ENCODE peak calls at places on chromosomes 13 and 19, in seven cellular contexts. G is prostate gland; C is CD4-positive, alpha-beta T cell; Z is left ventricle myocardium inferior; V is OCI-LY7; N is fibroblast of mammary gland; F is A549. R is an unnamed sample.

GRCh38 chr19:12880551-12881171 is 588 bp downstream of the DNASE2 start:
- DNase-seq in G (no peak), C (no peak), Z (no peak), V (peak), N (no peak), F (no peak), R (no peak)

GRCh38 chr19:53786744-53787143 is 37.4 kb downstream of the NLRP12 start:
- DNase-seq in G (no peak), C (no peak), Z (no peak), V (no peak), N (no peak), F (no peak), R (no peak)

GRCh38 chr13:94217370-94217769 is 262.1 kb downstream of the DCT start:
- DNase-seq in G (no peak), C (no peak), Z (no peak), V (no peak), N (peak), F (no peak), R (no peak)

GRCh38 chr19:23932878-23933277 is 18.2 kb downstream of the ZNF726 start:
- DNase-seq in G (no peak), C (no peak), Z (no peak), V (no peak), N (no peak), F (no peak), R (no peak)

GRCh38 chr13:28252547-28252946 is 114.2 kb downstream of the PAN3 start:
- DNase-seq in G (no peak), C (no peak), Z (no peak), V (no peak), N (no peak), F (no peak), R (no peak)

GRCh38 chr13:98626298-98626940 is 49.5 kb upstream of the STK24 start:
- DNase-seq in G (no peak), C (no peak), Z (no peak), V (no peak), N (peak), F (no peak), R (no peak)

GRCh38 chr19:4896372-4896771 is 6.3 kb downstream of the ARRDC5 start:
- DNase-seq in G (no peak), C (no peak), Z (no peak), V (no peak), N (peak), F (no peak), R (peak)

GRCh38 chr13:29849071-29849541 is 1.3 kb downstream of the UBL3 start:
- DNase-seq in G (peak), C (no peak), Z (no peak), V (peak), N (peak), F (no peak), R (no peak)

GRCh38 chr19:57887195-57887941 is 1.5 kb downstream of the ZNF814 start:
- DNase-seq in G (no peak), C (no peak), Z (no peak), V (no peak), N (no peak), F (no peak), R (no peak)

GRCh38 chr13:84843368-84843767 is 955.9 kb downstream of the SLITRK6 start:
- DNase-seq in G (no peak), C (no peak), Z (no peak), V (no peak), N (no peak), F (no peak), R (no peak)

GRCh38 chr13:84845875-84846619 is 953.2 kb downstream of the SLITRK6 start:
- DNase-seq in G (no peak), C (no peak), Z (no peak), V (no peak), N (no peak), F (no peak), R (no peak)

GRCh38 chr13:84847107-84847506 is 952.1 kb downstream of the SLITRK6 start:
- DNase-seq in G (no peak), C (no peak), Z (no peak), V (no peak), N (no peak), F (no peak), R (no peak)

GRCh38 chr13:84844473-84844872 is 954.7 kb downstream of the SLITRK6 start:
- DNase-seq in G (no peak), C (no peak), Z (no peak), V (peak), N (no peak), F (peak), R (no peak)
- TF ChIP-seq CTCF in G (no peak), C (no peak), Z (peak), V (peak), N (no peak), F (peak), R (peak)

GRCh38 chr13:82847595-82847994 is 1034.7 kb downstream of the SLITRK1 start:
- DNase-seq in G (no peak), C (no peak), Z (no peak), V (no peak), N (peak), F (no peak), R (no peak)
- TF ChIP-seq CTCF in G (no peak), C (no peak), Z (no peak), V (no peak), N (no peak), F (no peak), R (no peak)

DNA sequence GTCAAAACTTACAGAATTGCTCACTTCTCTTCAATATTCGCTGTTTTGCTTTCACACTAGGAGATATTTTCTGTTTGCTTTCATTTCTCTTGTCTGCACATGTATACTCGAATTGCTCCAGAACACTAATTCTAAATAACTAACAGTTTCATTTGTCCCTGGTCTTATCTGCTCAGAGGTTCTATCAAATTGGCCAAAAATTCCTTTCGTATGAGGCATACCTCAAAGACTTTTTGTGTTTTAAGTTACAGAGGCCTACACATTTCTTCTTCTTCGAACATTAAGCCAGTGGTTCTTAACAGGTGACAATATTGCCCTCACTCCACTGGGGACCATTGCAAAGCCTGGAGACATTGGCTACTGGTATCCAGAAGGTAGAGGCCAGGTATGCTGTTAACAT is 1314.6 kb downstream of the EFNB2 start:
- DNase-seq in G (no peak), C (no peak), Z (no peak), V (no peak), N (no peak), F (no peak), R (no peak)
- TF ChIP-seq CTCF in G (no peak), C (no peak), Z (no peak), V (no peak), N (no peak), F (no peak), R (no peak)

GRCh38 chr19:17829855-17830566 is 8.7 kb upstream of the INSL3 start:
- DNase-seq in G (no peak), C (no peak), Z (no peak), V (no peak), N (peak), F (peak), R (peak)
- TF ChIP-seq CTCF in G (no peak), C (no peak), Z (no peak), V (no peak), N (no peak), F (no peak), R (no peak)

GRCh38 chr13:51452391-51453307 is at the start of gene INTS6:
- DNase-seq in G (peak), C (peak), Z (peak), V (peak), N (peak), F (peak), R (peak)
- TF ChIP-seq CTCF in G (no peak), C (no peak), Z (no peak), V (no peak), N (no peak), F (no peak), R (no peak)

GRCh38 chr13:31174018-31174417 is 12.3 kb upstream of the HSPH1 start:
- DNase-seq in G (no peak), C (no peak), Z (no peak), V (no peak), N (peak), F (no peak), R (no peak)

GRCh38 chr13:31179241-31179640 is 17.5 kb upstream of the HSPH1 start:
- DNase-seq in G (no peak), C (no peak), Z (no peak), V (no peak), N (no peak), F (no peak), R (no peak)

GRCh38 chr13:31179754-31180153 is 18.1 kb upstream of the HSPH1 start:
- DNase-seq in G (no peak), C (no peak), Z (no peak), V (no peak), N (no peak), F (no peak), R (no peak)

GRCh38 chr13:31172535-31172934 is 10.8 kb upstream of the HSPH1 start:
- DNase-seq in G (no peak), C (no peak), Z (no peak), V (no peak), N (peak), F (peak), R (no peak)

DNA sequence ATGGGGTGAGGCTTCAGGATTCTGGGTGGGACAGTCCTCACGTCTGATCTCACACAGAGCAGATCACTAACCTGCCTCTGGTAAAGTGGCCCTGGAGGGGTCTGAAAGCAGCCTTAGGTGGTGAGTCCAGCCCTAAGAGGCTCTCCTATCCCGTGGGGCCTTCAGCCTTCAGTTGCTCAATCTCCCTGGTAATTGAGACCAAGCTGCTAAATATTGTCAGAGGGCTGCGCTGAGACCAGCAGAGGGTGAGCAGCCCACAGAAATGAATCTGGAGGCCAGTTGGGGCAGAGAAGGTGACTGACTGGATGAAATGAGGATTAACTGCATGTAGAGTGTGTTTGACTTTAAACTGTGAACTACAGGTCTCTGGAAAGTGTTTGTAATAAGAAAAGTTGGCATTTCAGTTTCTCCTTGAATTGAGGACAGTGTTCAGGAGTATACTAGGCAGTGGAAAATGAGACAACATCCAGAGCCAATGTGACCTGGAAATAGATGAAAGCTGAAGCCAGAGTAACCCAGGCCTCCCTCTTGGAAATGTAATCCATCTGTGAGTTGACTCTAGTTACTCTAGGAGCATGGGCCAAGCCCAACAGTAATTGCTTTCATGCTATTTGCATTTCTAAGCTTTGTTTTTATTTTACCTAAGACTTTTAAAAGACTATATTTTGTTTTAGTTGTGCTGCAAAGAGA is 14.3 kb upstream of the HSPH1 start:
- DNase-seq in G (no peak), C (no peak), Z (no peak), V (no peak), N (peak), F (no peak), R (no peak)
- TF ChIP-seq CTCF in G (no peak), C (no peak), Z (no peak), V (no peak), N (no peak), F (no peak), R (no peak)

DNA sequence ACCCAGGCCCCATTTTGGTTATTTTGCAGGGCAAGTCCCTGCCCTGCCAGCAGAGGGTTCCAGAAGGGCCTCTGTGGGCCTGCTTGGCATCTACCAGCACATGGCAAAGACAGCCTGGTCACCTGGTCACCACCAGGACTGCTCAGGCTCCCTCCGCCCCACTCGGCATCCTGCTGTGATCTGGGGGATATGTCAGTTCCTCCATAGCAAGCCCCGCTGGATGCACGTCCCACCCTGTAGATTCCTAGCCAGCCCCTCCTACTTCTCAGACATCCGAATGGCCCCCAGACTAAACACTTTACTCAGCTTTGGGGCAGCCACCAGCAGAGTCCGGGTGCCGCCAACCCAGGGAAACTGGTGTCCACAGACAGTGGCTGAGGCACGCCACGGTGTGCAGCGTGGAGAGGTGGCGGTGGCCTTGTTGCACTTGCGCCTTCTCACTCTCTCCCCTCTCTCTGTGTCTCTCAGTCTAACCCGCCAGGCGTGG is 31.8 kb upstream of the USE1 start:
- DNase-seq in G (no peak), C (no peak), Z (no peak), V (peak), N (no peak), F (no peak), R (no peak)
- TF ChIP-seq CTCF in G (no peak), C (no peak), Z (no peak), V (peak), N (no peak), F (no peak), R (no peak)

GRCh38 chr13:105412171-105412570 is 1123.3 kb downstream of the EFNB2 start:
- DNase-seq in G (no peak), C (no peak), Z (no peak), V (no peak), N (no peak), F (no peak), R (no peak)

GRCh38 chr13:105410602-105411001 is 1124.9 kb downstream of the EFNB2 start:
- DNase-seq in G (peak), C (no peak), Z (peak), V (no peak), N (peak), F (peak), R (peak)

GRCh38 chr13:105414639-105415038 is 1120.8 kb downstream of the EFNB2 start:
- DNase-seq in G (no peak), C (no peak), Z (no peak), V (no peak), N (no peak), F (no peak), R (no peak)
- TF ChIP-seq CTCF in G (no peak), C (no peak), Z (no peak), V (no peak), N (no peak), F (no peak), R (no peak)

DNA sequence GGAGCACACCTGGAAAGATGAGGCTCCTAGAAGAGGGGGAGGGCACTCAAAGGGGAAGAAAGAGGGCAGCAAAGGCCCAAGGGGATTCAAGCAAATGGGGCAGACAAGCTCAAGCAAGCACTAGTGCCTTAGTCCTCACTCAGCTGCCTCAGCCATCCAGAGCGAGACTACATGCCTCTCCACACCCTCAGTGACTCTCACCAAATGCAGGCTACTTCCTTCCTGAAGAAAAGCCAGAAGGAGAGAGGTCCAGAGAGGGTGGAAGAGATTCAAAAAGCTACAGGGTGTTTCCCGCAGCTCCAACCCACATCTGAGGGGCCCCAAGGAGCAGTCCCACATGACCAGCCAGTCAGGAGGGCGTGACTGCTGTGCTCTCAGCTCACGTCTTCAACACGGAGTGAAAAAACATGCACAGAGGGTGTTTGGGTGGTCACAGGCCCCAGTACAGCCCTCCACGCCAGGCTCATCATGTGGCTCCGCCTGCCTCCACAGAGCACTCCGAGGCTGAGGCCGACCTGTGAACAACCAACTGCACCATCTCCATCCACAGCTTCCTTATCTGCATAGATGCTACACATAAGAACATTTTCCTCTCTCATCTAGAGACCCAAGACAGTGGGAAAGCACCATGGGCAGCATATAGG is 40.4 kb downstream of the MIPEP start:
- DNase-seq in G (no peak), C (no peak), Z (no peak), V (peak), N (no peak), F (no peak), R (no peak)
- TF ChIP-seq CTCF in G (no peak), C (no peak), Z (no peak), V (no peak), N (no peak), F (no peak), R (no peak)

GRCh38 chr19:6056801-6057650 is 53.3 kb downstream of the RFX2 start:
- DNase-seq in G (peak), C (no peak), Z (peak), V (no peak), N (peak), F (peak), R (no peak)
- TF ChIP-seq CTCF in G (no peak), C (no peak), Z (no peak), V (no peak), N (no peak), F (no peak), R (no peak)

R was measured in D721Med.